ENCODE peak calls at places on chromosome 7, in nine cellular contexts. F is ureter, X is NCI-H524 treated with DMSO at 0.1 percent for 48 hours, G is mucosa of gallbladder, N is transverse colon, Q is GM13976, C is activated B cell treated with CpG ODN at 0.5 μM for 24 hours, B is neural crest cell, M is AG04450. I is an unnamed sample.

GRCh38 chr7:148819697-148820332 is 64.3 kb downstream of the EZH2 start:
- DNase-seq in Q (no peak), X (no peak), B (no peak), G (no peak), M (no peak), F (no peak), C (no peak), N (no peak), I (peak)

GRCh38 chr7:41027428-41028115 is 675.3 kb downstream of the INHBA start:
- DNase-seq in X (no peak), F (no peak), Q (no peak), C (no peak), N (no peak), G (no peak), M (peak), B (no peak), I (peak)

GRCh38 chr7:108145401-108145800 is 15.2 kb upstream of the LAMB4 start:
- DNase-seq in Q (no peak), F (no peak), C (no peak), N (no peak), G (no peak), M (no peak), B (no peak), X (no peak), I (no peak)

GRCh38 chr7:112437038-112437437 is 13.2 kb upstream of the IFRD1 start:
- DNase-seq in Q (no peak), C (no peak), X (no peak), B (no peak), N (no peak), M (no peak), G (no peak), F (no peak), I (peak)

GRCh38 chr7:27205325-27206280 is 5.7 kb upstream of the HOXA13 start:
- DNase-seq in X (no peak), Q (no peak), B (no peak), M (no peak), G (no peak), N (no peak), C (no peak), F (no peak), I (no peak)

GRCh38 chr7:99124636-99125504 is 19.0 kb downstream of the SMURF1 start:
- DNase-seq in X (no peak), G (no peak), Q (no peak), F (no peak), C (no peak), B (no peak), N (no peak), M (no peak), I (peak)

GRCh38 chr7:107838816-107839584 is 36.0 kb upstream of the SLC26A3 start:
- DNase-seq in G (peak), F (no peak), N (no peak), C (no peak), X (no peak), B (no peak), M (no peak), Q (no peak), I (no peak)

GRCh38 chr7:134708692-134709091 is 62.0 kb downstream of the BPGM start:
- DNase-seq in G (no peak), Q (no peak), X (no peak), F (no peak), M (no peak), N (no peak), B (no peak), C (no peak), I (no peak)

GRCh38 chr7:98309566-98309965 is 28.1 kb downstream of the BRI3 start:
- DNase-seq in F (no peak), N (no peak), G (no peak), B (no peak), M (no peak), C (no peak), X (no peak), Q (no peak), I (no peak)

GRCh38 chr7:154610903-154611302 is 392.0 kb downstream of the PAXIP1 start:
- DNase-seq in N (no peak), G (no peak), Q (no peak), X (no peak), C (no peak), B (no peak), M (no peak), F (no peak), I (no peak)

GRCh38 chr7:33761440-33762080 is 143.8 kb upstream of the BMPER start:
- DNase-seq in X (no peak), B (no peak), G (no peak), F (no peak), Q (no peak), N (no peak), M (no peak), C (no peak), I (no peak)

GRCh38 chr7:137492889-137493288 is 149.4 kb upstream of the PTN start:
- DNase-seq in X (no peak), Q (no peak), C (no peak), M (no peak), F (no peak), B (no peak), G (no peak), N (no peak), I (no peak)

GRCh38 chr7:33716581-33717477 is 188.5 kb upstream of the BMPER start:
- DNase-seq in F (no peak), X (no peak), M (no peak), N (no peak), C (no peak), G (no peak), B (no peak), Q (no peak), I (peak)

GRCh38 chr7:102305414-102306268 is 19.0 kb downstream of the SH2B2 start:
- DNase-seq in X (no peak), F (no peak), N (peak), Q (no peak), C (no peak), M (no peak), G (no peak), B (no peak), I (no peak)

GRCh38 chr7:30168800-30169584 is 34.2 kb downstream of the MTURN start:
- DNase-seq in Q (no peak), C (no peak), B (no peak), F (no peak), N (no peak), M (peak), X (no peak), G (no peak), I (peak)

GRCh38 chr7:30478349-30479228 is at the start of gene NOD1:
- DNase-seq in B (peak), G (peak), F (peak), M (no peak), N (peak), Q (peak), C (peak), X (no peak), I (peak)

GRCh38 chr7:129066290-129067131 is 11.6 kb upstream of the TNPO3 start:
- DNase-seq in C (no peak), M (peak), B (no peak), N (no peak), X (no peak), F (no peak), Q (no peak), G (no peak), I (peak)

GRCh38 chr7:114086491-114086905 is 167.7 kb upstream of the PPP1R3A start:
- DNase-seq in C (no peak), F (no peak), X (no peak), G (no peak), M (no peak), B (peak), N (peak), Q (peak), I (peak)

GRCh38 chr7:48528689-48529088 is 357.4 kb downstream of the ABCA13 start:
- DNase-seq in X (no peak), N (no peak), G (no peak), B (no peak), F (no peak), Q (no peak), C (no peak), M (no peak), I (no peak)

GRCh38 chr7:99525713-99526440 is 21.4 kb downstream of the ZKSCAN5 start:
- DNase-seq in X (no peak), F (no peak), C (no peak), N (peak), G (no peak), M (no peak), B (no peak), Q (no peak), I (no peak)

GRCh38 chr7:33743594-33743993 is 161.7 kb upstream of the BMPER start:
- DNase-seq in M (peak), C (no peak), Q (no peak), B (no peak), G (no peak), X (no peak), N (no peak), F (no peak), I (peak)

GRCh38 chr7:116198748-116199410 is 11.5 kb upstream of the TES start:
- DNase-seq in G (no peak), N (no peak), F (no peak), C (no peak), X (no peak), B (no peak), Q (no peak), M (no peak), I (no peak)

GRCh38 chr7:45161842-45162241 is 4.3 kb downstream of the RAMP3 start:
- DNase-seq in G (no peak), M (no peak), F (no peak), Q (no peak), X (no peak), N (no peak), B (no peak), C (no peak), I (no peak)

GRCh38 chr7:55254596-55255500 is 110.3 kb upstream of the LANCL2 start:
- DNase-seq in M (no peak), X (peak), N (peak), G (peak), B (peak), F (peak), Q (peak), C (peak), I (peak)

GRCh38 chr7:99562114-99562784 is 3.8 kb downstream of the ZNF655 start:
- DNase-seq in F (no peak), N (no peak), G (no peak), B (no peak), C (no peak), Q (no peak), M (no peak), X (no peak), I (no peak)

GRCh38 chr7:136869991-136870798 is 1.7 kb downstream of the CHRM2 start:
- DNase-seq in C (no peak), M (no peak), Q (peak), G (no peak), F (no peak), B (peak), X (no peak), N (no peak), I (peak)

GRCh38 chr7:32670105-32670504 is 174.8 kb downstream of the AVL9 start:
- DNase-seq in M (no peak), Q (no peak), C (no peak), X (no peak), N (peak), B (no peak), G (peak), F (no peak), I (peak)

I was measured in fibroblast of lung.